ENCODE peak calls at places on chromosomes 1 and 21, in nine cellular contexts. C, W, N, Q, E, S, U, V and P are unnamed samples.

GRCh38 chr1:163924041-163924440 is 602.3 kb downstream of the NUF2 start:
- DNase-seq in N (no peak), E (no peak), W (no peak), U (no peak), V (no peak), S (no peak), C (no peak), Q (no peak), P (no peak)

GRCh38 chr1:206905295-206906164 is 8.3 kb downstream of the IL24 start:
- DNase-seq in E (peak), N (peak), V (peak), C (peak), U (no peak), S (no peak), W (no peak), Q (peak), P (no peak)

GRCh38 chr1:22910286-22910685 is 62.4 kb downstream of the LACTBL1 start:
- DNase-seq in E (no peak), W (no peak), Q (no peak), U (no peak), N (no peak), S (no peak), C (no peak), V (no peak), P (no peak)

GRCh38 chr1:240117202-240117769 is 25.6 kb downstream of the FMN2 start:
- DNase-seq in Q (no peak), U (no peak), C (no peak), V (no peak), E (no peak), W (no peak), N (no peak), S (no peak), P (no peak)

GRCh38 chr1:212368073-212368484 is 46.6 kb downstream of the PACC1 start:
- DNase-seq in V (peak), U (no peak), W (no peak), C (peak), N (peak), E (peak), Q (peak), S (no peak), P (no peak)

GRCh38 chr1:9714257-9714718 is 62.8 kb downstream of the PIK3CD start:
- DNase-seq in E (no peak), U (no peak), S (no peak), C (no peak), Q (no peak), N (no peak), V (no peak), W (no peak), P (no peak)

GRCh38 chr1:247218252-247218651 is 37.6 kb upstream of the VN1R5 start:
- DNase-seq in N (no peak), Q (no peak), C (no peak), U (no peak), W (no peak), S (no peak), V (no peak), E (no peak), P (no peak)

GRCh38 chr1:195740862-195741261 is 867.4 kb downstream of the KCNT2 start:
- DNase-seq in N (no peak), V (no peak), U (no peak), W (no peak), S (no peak), C (no peak), Q (no peak), E (no peak), P (no peak)

GRCh38 chr1:72435025-72435424 is 152.7 kb upstream of the NEGR1 start:
- DNase-seq in U (no peak), S (no peak), E (peak), W (no peak), V (no peak), Q (peak), N (peak), C (peak), P (no peak)

GRCh38 chr1:59897165-59897564 is 29.4 kb downstream of the CYP2J2 start:
- DNase-seq in V (no peak), Q (no peak), C (no peak), E (no peak), W (no peak), U (no peak), N (no peak), S (no peak), P (no peak)

GRCh38 chr1:56827711-56828110 is 8.5 kb upstream of the FYB2 start:
- DNase-seq in W (no peak), S (no peak), V (no peak), C (no peak), Q (no peak), E (no peak), U (no peak), N (no peak), P (no peak)

GRCh38 chr1:116759636-116760035 is 5.4 kb downstream of the CD2 start:
- DNase-seq in V (no peak), Q (no peak), N (no peak), W (no peak), C (no peak), E (no peak), S (no peak), U (no peak), P (no peak)

GRCh38 chr1:228339059-228339704 is 67.5 kb downstream of the TRIM11 start:
- DNase-seq in S (no peak), Q (no peak), E (no peak), N (no peak), W (no peak), U (no peak), C (no peak), V (no peak), P (no peak)

GRCh38 chr1:67642694-67643093 is 42.3 kb upstream of the GADD45A start:
- DNase-seq in N (no peak), Q (peak), C (peak), W (no peak), V (peak), E (peak), S (no peak), U (no peak), P (no peak)

GRCh38 chr21:45264146-45264918 is 23.4 kb downstream of the POFUT2 start:
- DNase-seq in V (no peak), U (no peak), N (no peak), Q (no peak), W (no peak), C (no peak), E (no peak), S (no peak), P (no peak)

GRCh38 chr1:109704173-109704572 is 7.9 kb upstream of the GSTM5 start:
- DNase-seq in E (no peak), U (no peak), Q (no peak), S (no peak), W (no peak), N (no peak), C (no peak), V (no peak), P (no peak)

GRCh38 chr1:23103001-23103879 is 65.4 kb downstream of the LUZP1 start:
- DNase-seq in Q (peak), S (peak), E (peak), N (no peak), W (no peak), V (no peak), C (peak), U (no peak), P (no peak)

GRCh38 chr1:82564338-82564737 is 763.6 kb downstream of the ADGRL2 start:
- DNase-seq in C (no peak), E (no peak), N (no peak), V (no peak), S (no peak), Q (no peak), W (no peak), U (peak), P (no peak)

GRCh38 chr21:43864806-43865470 is at the start of gene AGPAT3:
- DNase-seq in Q (no peak), U (no peak), E (no peak), N (no peak), V (no peak), W (no peak), S (peak), C (no peak), P (peak)

GRCh38 chr1:56050911-56051310 is 528.5 kb downstream of the PLPP3 start:
- DNase-seq in U (no peak), W (no peak), V (no peak), S (no peak), Q (no peak), E (no peak), C (no peak), N (no peak), P (no peak)

GRCh38 chr21:45541221-45542039 is 810 bp downstream of the SLC19A1 start:
- DNase-seq in C (peak), N (no peak), E (peak), U (peak), Q (peak), W (peak), S (peak), V (peak), P (peak)

GRCh38 chr1:201937624-201938212 is 8.6 kb downstream of the LMOD1 start:
- DNase-seq in W (no peak), V (peak), E (peak), N (no peak), U (no peak), Q (peak), C (peak), S (no peak), P (no peak)

GRCh38 chr1:179047637-179048002 is 21.9 kb downstream of the FAM20B start:
- DNase-seq in C (no peak), N (no peak), V (no peak), U (no peak), Q (no peak), E (no peak), W (no peak), S (no peak), P (no peak)

GRCh38 chr1:109191377-109191776 is 22.3 kb upstream of the SARS1 start:
- DNase-seq in Q (no peak), U (no peak), E (no peak), W (no peak), V (no peak), C (no peak), S (no peak), N (no peak), P (no peak)

GRCh38 chr21:36203603-36203889 is 46.9 kb downstream of the DOP1B start:
- DNase-seq in W (no peak), E (peak), V (peak), N (peak), Q (peak), C (peak), S (no peak), U (no peak), P (peak)

GRCh38 chr21:16891821-16892220 is 621.0 kb upstream of the CXADR start:
- DNase-seq in Q (peak), U (peak), V (peak), E (peak), S (no peak), W (no peak), C (peak), N (peak), P (no peak)

GRCh38 chr1:231918239-231919015 is 291.8 kb downstream of the DISC1 start:
- DNase-seq in Q (peak), E (peak), S (no peak), V (peak), W (no peak), N (peak), U (no peak), C (peak), P (no peak)

GRCh38 chr1:24483441-24483840 is 19.2 kb upstream of the RCAN3 start:
- DNase-seq in U (no peak), C (no peak), V (no peak), S (no peak), E (no peak), N (no peak), Q (no peak), W (no peak), P (no peak)

GRCh38 chr1:229664133-229664689 is 38.2 kb downstream of the URB2 start:
- DNase-seq in W (no peak), V (peak), N (no peak), C (no peak), U (no peak), E (peak), Q (peak), S (peak), P (no peak)

GRCh38 chr1:31665264-31665878 is 20.7 kb upstream of the PEF1 start:
- DNase-seq in Q (no peak), U (no peak), V (no peak), N (no peak), C (no peak), E (no peak), W (peak), S (no peak), P (no peak)

GRCh38 chr21:33478858-33479678 is 706 bp downstream of the TMEM50B start:
- DNase-seq in Q (peak), U (no peak), C (peak), N (no peak), S (peak), V (peak), W (peak), E (peak), P (no peak)

GRCh38 chr1:21497466-21498061 is 11.7 kb upstream of the ALPL start:
- DNase-seq in N (no peak), W (no peak), S (no peak), C (no peak), Q (no peak), V (no peak), U (no peak), E (no peak), P (no peak)
- TF ChIP-seq CTCF in N (no peak), W (no peak), S (no peak), C (no peak), Q (peak), V (no peak), U (no peak), E (no peak), P (peak)

DNA sequence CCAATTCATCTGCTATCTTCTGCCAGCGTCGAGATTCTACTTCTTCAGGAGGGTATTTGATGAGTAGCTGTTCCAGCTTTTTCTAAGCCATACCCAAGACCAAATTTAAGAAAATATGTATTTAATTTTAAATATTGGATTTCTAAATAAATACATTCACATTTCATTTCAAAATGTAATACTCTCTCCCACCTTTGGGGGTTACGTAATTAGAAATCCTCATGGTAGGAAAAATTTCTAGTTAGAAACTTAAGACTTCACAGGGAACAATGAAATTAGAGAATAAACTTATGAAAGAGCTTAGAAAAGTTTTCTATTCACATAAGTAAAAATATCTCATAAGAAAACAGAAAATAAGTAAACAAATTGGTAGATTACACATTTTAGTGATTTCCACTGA is 102.9 kb downstream of the ZZZ3 start:
- DNase-seq in W (no peak), N (no peak), E (no peak), Q (no peak), U (no peak), S (no peak), C (no peak), V (no peak), P (no peak)
- TF ChIP-seq CTCF in W (peak), N (no peak), E (peak), Q (no peak), U (no peak), S (no peak), C (peak), V (no peak), P (peak)

GRCh38 chr1:248842781-248843331 is 4.8 kb downstream of the ZNF672 start:
- DNase-seq in U (no peak), V (no peak), E (no peak), C (no peak), W (no peak), N (no peak), Q (no peak), S (no peak), P (no peak)

GRCh38 chr1:248844526-248844925 is 6.5 kb downstream of the ZNF672 start:
- DNase-seq in U (peak), Q (no peak), S (no peak), V (no peak), W (no peak), E (no peak), N (no peak), C (no peak), P (no peak)

GRCh38 chr1:248840946-248841345 is 2.9 kb downstream of the ZNF672 start:
- DNase-seq in V (no peak), N (no peak), E (peak), Q (no peak), C (no peak), S (no peak), W (no peak), U (no peak), P (no peak)

GRCh38 chr1:248843687-248844086 is 5.7 kb downstream of the ZNF672 start:
- DNase-seq in V (no peak), U (no peak), E (no peak), Q (no peak), S (no peak), N (no peak), C (no peak), W (no peak), P (no peak)

GRCh38 chr1:248841702-248842395 is 3.8 kb downstream of the ZNF672 start:
- DNase-seq in C (peak), V (peak), W (no peak), Q (peak), U (no peak), E (peak), N (no peak), S (no peak), P (no peak)
- TF ChIP-seq CTCF in C (peak), V (peak), W (peak), Q (peak), U (peak), E (peak), N (peak), S (no peak), P (peak)

GRCh38 chr1:172405912-172406311 is 14.6 kb upstream of the C1orf105 start:
- DNase-seq in E (no peak), V (no peak), S (no peak), Q (no peak), C (no peak), U (no peak), W (no peak), N (no peak), P (no peak)
- TF ChIP-seq CTCF in E (no peak), V (no peak), S (no peak), Q (no peak), C (no peak), U (no peak), W (no peak), N (no peak), P (no peak)

GRCh38 chr1:87331319-87332269 is 2.9 kb downstream of the LMO4 start:
- DNase-seq in S (peak), V (peak), C (peak), W (peak), E (peak), Q (peak), U (peak), N (no peak), P (no peak)
- TF ChIP-seq CTCF in S (no peak), V (no peak), C (peak), W (no peak), E (peak), Q (peak), U (no peak), N (peak), P (peak)

GRCh38 chr1:61910035-61910434 is 167.8 kb downstream of the PATJ start:
- DNase-seq in Q (no peak), W (no peak), C (no peak), N (no peak), E (no peak), S (no peak), V (no peak), U (no peak), P (no peak)
- TF ChIP-seq CTCF in Q (no peak), W (no peak), C (no peak), N (no peak), E (no peak), S (no peak), V (no peak), U (no peak), P (no peak)

DNA sequence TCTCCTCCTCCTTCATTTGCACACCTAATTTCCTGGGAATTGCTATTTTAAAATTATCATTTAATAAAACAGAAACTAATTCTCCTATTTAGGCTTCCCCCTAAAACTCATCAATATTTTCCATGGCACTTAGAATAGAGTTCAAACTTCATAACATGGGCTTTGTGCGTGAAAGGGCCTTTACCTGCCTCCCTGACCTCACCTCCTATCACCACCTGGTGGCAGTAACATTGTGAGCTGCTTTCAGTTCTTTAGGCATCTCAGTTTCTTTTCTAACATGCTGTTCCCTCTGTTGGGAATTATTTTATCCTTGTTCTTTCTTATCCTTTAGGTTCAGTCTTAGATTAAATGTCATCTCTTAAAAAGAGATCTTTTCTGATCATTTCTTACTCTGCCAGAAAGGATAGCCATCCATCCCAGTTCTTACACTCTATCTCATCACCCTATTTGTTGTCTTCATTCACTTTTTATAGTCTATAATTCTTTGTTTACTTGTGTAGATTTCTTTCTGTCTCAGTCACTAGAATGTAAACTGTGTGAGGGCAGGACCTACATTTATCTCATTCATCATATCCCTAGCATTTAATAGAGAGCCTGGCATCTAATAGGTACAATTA is 133.8 kb upstream of the KIAA1614 start:
- DNase-seq in U (no peak), N (no peak), S (no peak), Q (peak), C (no peak), W (no peak), V (no peak), E (peak), P (no peak)
- TF ChIP-seq CTCF in U (no peak), N (peak), S (peak), Q (peak), C (peak), W (peak), V (no peak), E (peak), P (peak)

DNA sequence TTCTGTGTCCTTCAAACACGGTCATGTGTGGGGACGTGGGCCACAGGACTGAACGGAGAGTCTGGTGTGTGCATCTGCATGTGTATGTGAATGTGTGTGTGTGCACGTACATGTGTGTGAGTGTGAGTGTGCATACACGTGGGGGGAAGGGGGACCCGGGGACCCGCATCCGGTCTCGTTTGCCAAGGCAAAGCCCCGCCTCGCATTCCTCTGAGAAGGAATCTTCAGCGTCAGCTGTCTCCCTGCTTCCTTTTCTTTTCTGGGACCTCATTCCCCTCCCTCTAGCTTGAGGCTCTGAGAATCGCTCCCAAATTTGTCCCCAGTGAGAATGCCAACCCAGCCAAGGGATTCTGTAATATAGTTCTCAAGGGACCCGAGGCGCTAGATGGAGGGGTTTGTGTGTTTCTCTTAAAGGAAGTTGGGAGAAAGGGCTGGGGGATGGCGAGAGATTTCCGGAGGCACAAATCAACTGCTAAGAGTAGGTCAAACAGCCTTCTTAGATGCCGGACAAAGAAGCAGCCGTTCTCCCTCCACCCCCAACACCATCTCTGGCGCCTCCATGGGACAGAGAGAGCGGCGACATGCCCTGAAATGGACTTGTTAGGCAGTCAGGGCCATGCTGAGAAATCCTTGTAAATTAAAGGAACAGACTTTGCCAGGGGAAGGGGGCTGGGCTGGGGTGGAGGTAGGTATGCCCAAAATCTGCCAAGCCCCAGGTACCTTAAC is 6.6 kb downstream of the IFFO2 start:
- DNase-seq in S (no peak), U (peak), V (peak), Q (peak), E (peak), C (peak), W (no peak), N (no peak), P (no peak)
- TF ChIP-seq CTCF in S (no peak), U (no peak), V (peak), Q (peak), E (peak), C (peak), W (peak), N (peak), P (peak)